ENCODE peak calls at places on chromosomes 7 and 10, in five cellular contexts. U, K, F, E and P are unnamed samples.

GRCh38 chr10:13095094-13095493 is 4.9 kb upstream of the OPTN start:
- DNase-seq in E (no peak), K (no peak), U (no peak), F (no peak), P (no peak)

GRCh38 chr7:117780832-117781231 is 92.4 kb downstream of the CTTNBP2 start:
- DNase-seq in K (no peak), U (no peak), F (no peak), E (no peak), P (no peak)

GRCh38 chr7:51376420-51377092 is 59.9 kb upstream of the COBL start:
- DNase-seq in F (peak; percentile 19), K (no peak), U (no peak), E (no peak), P (peak; percentile 74)

GRCh38 chr10:25907247-25907646 is 26.8 kb upstream of the MYO3A start:
- DNase-seq in E (no peak), K (no peak), U (no peak), F (no peak), P (no peak)

GRCh38 chr7:117129538-117129955 is 176.2 kb downstream of the ST7 start:
- DNase-seq in U (no peak), F (no peak), E (no peak), K (no peak), P (no peak)

GRCh38 chr10:60032723-60033122 is 126.4 kb upstream of the CCDC6 start:
- DNase-seq in U (peak; percentile 58), E (peak; percentile 11), F (peak; percentile 71), K (peak; percentile 67), P (peak; percentile 68)

GRCh38 chr7:77667459-77668090 is 28.7 kb upstream of the RSBN1L start:
- DNase-seq in K (no peak), U (no peak), E (no peak), F (no peak), P (no peak)

GRCh38 chr7:156780724-156781455 is 112.1 kb downstream of the LMBR1 start:
- DNase-seq in E (no peak), K (no peak), F (no peak), U (no peak), P (no peak)

GRCh38 chr7:112462236-112462635 is 12.0 kb downstream of the IFRD1 start:
- DNase-seq in K (peak; percentile 49), E (no peak), U (no peak), F (peak; percentile 84), P (no peak)

GRCh38 chr7:139830292-139830691 is 1.2 kb downstream of the TBXAS1 start:
- DNase-seq in F (no peak), U (no peak), E (no peak), K (no peak), P (no peak)

GRCh38 chr10:44384601-44385422 is at the start of gene CXCL12:
- DNase-seq in U (peak; percentile 70), E (no peak), K (no peak), F (no peak), P (no peak)

GRCh38 chr10:22460101-22460500 is 114.8 kb downstream of the SPAG6 start:
- DNase-seq in U (no peak), F (no peak), K (no peak), E (no peak), P (no peak)

GRCh38 chr7:13109201-13109600 is 421.8 kb downstream of the ARL4A start:
- DNase-seq in K (no peak), E (no peak), F (no peak), U (no peak), P (no peak)

GRCh38 chr10:22003111-22003963 is at the start of gene DNAJC1:
- DNase-seq in U (peak; percentile 99), K (peak; percentile 92), F (peak; percentile 98), E (peak; percentile 81), P (peak; percentile 99)

GRCh38 chr7:7681191-7681935 is 37.0 kb downstream of the RPA3 start:
- DNase-seq in F (peak; percentile 79), E (no peak), K (peak; percentile 14), U (no peak), P (peak; percentile 55)

GRCh38 chr10:47076949-47077348 is 165.7 kb downstream of the PTPN20 start:
- DNase-seq in U (no peak), E (no peak), K (no peak), F (no peak), P (no peak)

GRCh38 chr10:95841711-95842498 is 65.9 kb upstream of the CC2D2B start:
- DNase-seq in K (no peak), F (peak; percentile 50), U (no peak), E (peak; percentile 9), P (peak; percentile 49)

GRCh38 chr7:77537595-77538185 is 595 bp downstream of the PTPN12 start:
- DNase-seq in E (no peak), F (peak; percentile 24), K (peak; percentile 3), U (peak; percentile 64), P (peak; percentile 49)

GRCh38 chr7:29146888-29147609 is 712 bp upstream of the CPVL start:
- DNase-seq in F (peak; percentile 15), E (no peak), K (peak; percentile 47), U (peak; percentile 83), P (no peak)

GRCh38 chr7:2213551-2214215 is 19.1 kb downstream of the MAD1L1 start:
- DNase-seq in U (no peak), K (no peak), F (no peak), E (no peak), P (no peak)

GRCh38 chr7:127786184-127786583 is 134.2 kb downstream of the SND1 start:
- DNase-seq in K (no peak), U (no peak), F (no peak), E (no peak), P (no peak)

GRCh38 chr10:54985732-54986131 is 184.7 kb upstream of the PCDH15 start:
- DNase-seq in E (no peak), K (no peak), U (no peak), F (no peak), P (no peak)

GRCh38 chr10:96830511-96831199 is 1.4 kb upstream of the LCOR start:
- DNase-seq in F (peak; percentile 69), U (no peak), E (no peak), K (no peak), P (peak; percentile 73)

GRCh38 chr7:2530076-2530967 is 10.7 kb downstream of the LFNG start:
- DNase-seq in K (no peak), U (peak; percentile 62), F (no peak), E (no peak), P (no peak)

GRCh38 chr7:514651-515598 is 4.7 kb downstream of the PDGFA start:
- DNase-seq in F (peak; percentile 70), U (no peak), E (no peak), K (no peak), P (no peak)

GRCh38 chr7:104272767-104273384 is 55.5 kb upstream of the LHFPL3 start:
- DNase-seq in K (no peak), E (no peak), F (peak; percentile 7), U (no peak), P (peak; percentile 24)

GRCh38 chr10:71486465-71487114 is 89.9 kb downstream of the CDH23 start:
- DNase-seq in U (no peak), E (no peak), F (peak; percentile 61), K (no peak), P (peak; percentile 65)

GRCh38 chr7:5550385-5550784 is 126.8 kb upstream of the TNRC18 start:
- DNase-seq in E (no peak), F (no peak), K (no peak), U (no peak), P (no peak)

GRCh38 chr7:101239951-101240220 is 2.3 kb upstream of the CLDN15 start:
- DNase-seq in E (no peak), U (no peak), F (no peak), K (no peak), P (no peak)

GRCh38 chr10:73810735-73811465 is 498 bp downstream of the NDST2 start:
- DNase-seq in U (peak; percentile 67), E (no peak), K (no peak), F (no peak), P (peak; percentile 51)

GRCh38 chr7:70271617-70272081 is 673.4 kb downstream of the AUTS2 start:
- DNase-seq in F (peak; percentile 4), U (no peak), E (no peak), K (no peak), P (no peak)

GRCh38 chr7:102077081-102077480 is 209.6 kb upstream of the SH2B2 start:
- DNase-seq in F (no peak), U (no peak), K (no peak), E (no peak), P (peak; percentile 37)

GRCh38 chr7:101018271-101019167 is 1.4 kb upstream of the MUC17 start:
- DNase-seq in K (no peak), U (peak; percentile 56), F (no peak), E (no peak), P (no peak)

GRCh38 chr7:1160665-1161010 is 642 bp upstream of the ZFAND2A start:
- DNase-seq in E (no peak), U (peak; percentile 66), F (no peak), K (no peak), P (no peak)

GRCh38 chr7:143131777-143132176 is at the start of gene PIP:
- DNase-seq in K (no peak), U (no peak), E (no peak), F (peak; percentile 8), P (no peak)

GRCh38 chr7:158407581-158408331 is 179.9 kb downstream of the PTPRN2 start:
- DNase-seq in E (no peak), F (no peak), K (no peak), U (no peak), P (no peak)
- TF ChIP-seq CTCF in E (no peak), F (peak; percentile 36), K (no peak), U (no peak), P (peak; percentile 51)

GRCh38 chr7:68841004-68841403 is 757.3 kb upstream of the AUTS2 start:
- DNase-seq in F (no peak), K (no peak), U (no peak), E (no peak), P (no peak)
- H3K36me3 ChIP-seq in F (no peaks in the 10 kb centered on the region), K (no peaks in the 10 kb centered on the region), U (no peaks in the 10 kb centered on the region), E (no peaks in the 10 kb centered on the region), P (no peaks in the 10 kb centered on the region)

GRCh38 chr10:91197044-91197651 is 23.3 kb upstream of the PCGF5 start:
- DNase-seq in U (no peak), F (no peak), E (no peak), K (no peak), P (no peak)
- TF ChIP-seq CTCF in U (no peak), F (no peak), E (no peak), K (no peak), P (no peak)

DNA sequence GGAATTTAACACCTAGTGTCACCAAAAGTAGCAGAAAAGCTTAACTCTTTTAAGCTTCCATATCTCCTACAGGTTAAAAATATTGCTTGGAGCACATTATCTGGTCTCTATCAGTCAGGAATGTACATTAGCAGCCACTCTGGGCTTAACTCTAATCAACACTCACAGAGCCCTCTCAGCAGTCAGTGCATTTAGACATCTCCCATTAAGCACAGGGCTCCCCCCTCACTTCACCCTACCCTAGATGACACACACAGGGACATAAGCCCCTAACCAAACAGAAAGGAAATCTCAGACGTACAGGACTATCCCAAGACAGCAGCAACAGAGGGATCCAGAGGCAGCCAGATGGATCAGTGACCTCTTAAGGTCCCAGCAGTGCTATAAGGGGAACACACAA is 26.4 kb downstream of the FBXW4 start:
- DNase-seq in U (no peak), F (no peak), K (no peak), E (no peak), P (no peak)
- H3K36me3 ChIP-seq in U (peaks cover 94% of the 10 kb centered on the region), F (no peaks in the 10 kb centered on the region), K (peaks cover 66% of the 10 kb centered on the region), E (peaks cover 66% of the 10 kb centered on the region), P (no peaks in the 10 kb centered on the region)

GRCh38 chr7:108592633-108593277 is 23.1 kb downstream of the DNAJB9 start:
- DNase-seq in F (peak; percentile 26), K (no peak), U (no peak), E (no peak), P (peak; percentile 61)
- TF ChIP-seq CTCF in F (peak; percentile 30), K (no peak), U (no peak), E (no peak), P (peak; percentile 45)